ENCODE peak calls at places on chromosomes 1 and 21, in five cellular contexts. X, W, D, L and J are unnamed samples.

GRCh38 chr1:117970251-117970650 is 40.7 kb downstream of the WDR3 start:
- DNase-seq in X (no peak), W (no peak), D (no peak), L (no peak), J (no peak)

GRCh38 chr1:37797750-37798345 is 4.2 kb downstream of the MANEAL start:
- DNase-seq in X (no peak), W (no peak), D (no peak), L (no peak), J (peak; percentile 78)

GRCh38 chr1:174883361-174883760 is 116.4 kb upstream of the CACYBP start:
- DNase-seq in X (peak; percentile 32), W (no peak), D (peak; percentile 29), L (no peak), J (peak; percentile 36)

GRCh38 chr1:26021647-26022403 is at the start of gene EXTL1:
- DNase-seq in X (peak; percentile 64), W (no peak), D (peak; percentile 96), L (peak; percentile 18), J (no peak)

GRCh38 chr21:36989699-36990507 is 16.6 kb upstream of the RIPPLY3 start:
- DNase-seq in X (peak; percentile 99), W (peak; percentile 97), D (peak; percentile 99), L (peak; percentile 94), J (peak; percentile 91)

GRCh38 chr21:36321325-36322082 is 1.5 kb downstream of the MORC3 start:
- DNase-seq in X (no peak), W (no peak), D (peak; percentile 31), L (peak; percentile 23), J (peak; percentile 17)

GRCh38 chr1:110635434-110635833 is 29.3 kb upstream of the KCNA2 start:
- DNase-seq in X (no peak), W (no peak), D (no peak), L (no peak), J (no peak)

GRCh38 chr1:175420491-175420827 is 227.9 kb upstream of the KIAA0040 start:
- DNase-seq in X (no peak), W (no peak), D (no peak), L (no peak), J (no peak)

GRCh38 chr1:84368441-84368840 is 29.8 kb upstream of the DNASE2B start:
- DNase-seq in X (no peak), W (no peak), D (no peak), L (no peak), J (no peak)

GRCh38 chr21:15687208-15687607 is 42.6 kb upstream of the USP25 start:
- DNase-seq in X (no peak), W (no peak), D (no peak), L (no peak), J (no peak)

GRCh38 chr1:227924838-227925574 is 22.7 kb downstream of the WNT9A start:
- DNase-seq in X (no peak), W (no peak), D (no peak), L (no peak), J (no peak)

GRCh38 chr1:3918966-3919611 is 19.0 kb upstream of the C1orf174 start:
- DNase-seq in X (no peak), W (no peak), D (no peak), L (no peak), J (no peak)

GRCh38 chr1:215119719-215120118 is 37.2 kb downstream of the KCNK2 start:
- DNase-seq in X (peak; percentile 25), W (no peak), D (no peak), L (no peak), J (peak; percentile 78)

GRCh38 chr1:207919523-207920210 is 8.7 kb upstream of the CD34 start:
- DNase-seq in X (peak; percentile 56), W (no peak), D (no peak), L (no peak), J (peak; percentile 86)

GRCh38 chr1:1428174-1428573 is 7.1 kb upstream of the ANKRD65 start:
- DNase-seq in X (no peak), W (no peak), D (peak; percentile 4), L (no peak), J (no peak)

GRCh38 chr1:5001466-5001865 is 347.1 kb downstream of the AJAP1 start:
- DNase-seq in X (no peak), W (no peak), D (peak; percentile 50), L (no peak), J (no peak)

GRCh38 chr1:166884971-166885370 is 8.9 kb upstream of the TADA1 start:
- DNase-seq in X (no peak), W (no peak), D (no peak), L (no peak), J (no peak)

GRCh38 chr1:42184616-42185015 is 20.1 kb upstream of the GUCA2A start:
- DNase-seq in X (no peak), W (no peak), D (no peak), L (no peak), J (no peak)

GRCh38 chr1:68819190-68819829 is 322.4 kb upstream of the DEPDC1 start:
- DNase-seq in X (peak; percentile 2), W (no peak), D (peak; percentile 35), L (no peak), J (peak; percentile 1)

GRCh38 chr1:22508329-22508728 is 55.0 kb upstream of the EPHA8 start:
- DNase-seq in X (no peak), W (no peak), D (no peak), L (no peak), J (no peak)

GRCh38 chr1:85290826-85291225 is 14.4 kb upstream of the BCL10 start:
- DNase-seq in X (peak; percentile 52), W (no peak), D (no peak), L (no peak), J (peak; percentile 51)

GRCh38 chr1:226653311-226653921 is 85.7 kb downstream of the ITPKB start:
- DNase-seq in X (no peak), W (no peak), D (no peak), L (no peak), J (no peak)

GRCh38 chr1:94093996-94094395 is 27.0 kb downstream of the ABCA4 start:
- DNase-seq in X (no peak), W (no peak), D (peak; percentile 31), L (no peak), J (no peak)

GRCh38 chr1:7469255-7469938 is 301.7 kb upstream of the VAMP3 start:
- DNase-seq in X (peak; percentile 92), W (no peak), D (no peak), L (no peak), J (peak; percentile 88)

GRCh38 chr1:19203440-19203839 is 6.6 kb downstream of the UBR4 start:
- DNase-seq in X (peak; percentile 73), W (no peak), D (no peak), L (no peak), J (peak; percentile 79)

GRCh38 chr1:247456024-247456423 is 1.9 kb downstream of the OR2B11 start:
- DNase-seq in X (no peak), W (no peak), D (no peak), L (no peak), J (no peak)

GRCh38 chr1:31906557-31906956 is 31.6 kb downstream of the PTP4A2 start:
- DNase-seq in X (no peak), W (no peak), D (no peak), L (no peak), J (no peak)

GRCh38 chr1:162230096-162230495 is 146.6 kb downstream of the SPATA46 start:
- DNase-seq in X (no peak), W (no peak), D (peak; percentile 77), L (peak; percentile 15), J (no peak)

GRCh38 chr1:218967836-218968235 is 205.8 kb upstream of the LYPLAL1 start:
- DNase-seq in X (peak; percentile 4), W (no peak), D (no peak), L (no peak), J (peak; percentile 12)

GRCh38 chr1:228429007-228429406 is 12.3 kb upstream of the TRIM17 start:
- DNase-seq in X (no peak), W (no peak), D (no peak), L (no peak), J (no peak)

GRCh38 chr1:7845761-7846160 is 7.1 kb downstream of the UTS2 start:
- DNase-seq in X (no peak), W (no peak), D (no peak), L (no peak), J (peak; percentile 35)

GRCh38 chr1:150194381-150195031 is 41.4 kb downstream of the ANP32E start:
- DNase-seq in X (peak; percentile 22), W (no peak), D (no peak), L (no peak), J (peak; percentile 67)

GRCh38 chr21:33427051-33427450 is 23.8 kb downstream of the IFNGR2 start:
- DNase-seq in X (no peak), W (no peak), D (no peak), L (no peak), J (no peak)